ENCODE peak calls at places on chromosomes 4 and X, in four cellular contexts. H is MM.1S, R is lung, F is tibial artery. K is an unnamed sample.
A peak's percentile ranks its signal among the peaks of the same experiment; 100 is the strongest.

GRCh38 chrX:56786889-56787733 is 58.1 kb downstream of the NBDY start:
- DNase-seq in H (no peak), R (no peak), F (no peak), K (no peak)

GRCh38 chr4:183905081-183905592 is at the start of gene STOX2:
- DNase-seq in H (no peak), R (peak; percentile 67), F (peak; percentile 84), K (no peak)

GRCh38 chr4:151862766-151863165 is 102.0 kb upstream of the GATB start:
- DNase-seq in H (no peak), R (no peak), F (no peak), K (no peak)

GRCh38 chr4:116480486-116480990 is 604.8 kb downstream of the TRAM1L1 start:
- DNase-seq in H (no peak), R (no peak), F (no peak), K (no peak)

GRCh38 chr4:54784188-54784671 is 126.5 kb downstream of the KIT start:
- DNase-seq in H (no peak), R (peak; percentile 51), F (peak; percentile 96), K (peak; percentile 43)

GRCh38 chr4:41865981-41866798 is 69.0 kb upstream of the TMEM33 start:
- DNase-seq in H (no peak), R (no peak), F (no peak), K (no peak)

GRCh38 chr4:153008578-153009199 is 72.6 kb downstream of the FHDC1 start:
- DNase-seq in H (no peak), R (no peak), F (no peak), K (no peak)

GRCh38 chrX:154472685-154473632 is 6.1 kb downstream of the LAGE3 start:
- DNase-seq in H (no peak), R (no peak), F (no peak), K (no peak)

GRCh38 chr4:98046665-98047064 is 96.6 kb downstream of the STPG2 start:
- DNase-seq in H (no peak), R (no peak), F (no peak), K (no peak)

GRCh38 chr4:14335872-14336271 is 666.4 kb upstream of the CPEB2 start:
- DNase-seq in H (no peak), R (no peak), F (no peak), K (no peak)

GRCh38 chr4:168509786-168510185 is 12.9 kb downstream of the PALLD start:
- DNase-seq in H (no peak), R (no peak), F (no peak), K (peak; percentile 69)

GRCh38 chr4:6332042-6332668 is 62.5 kb downstream of the WFS1 start:
- DNase-seq in H (peak; percentile 35), R (no peak), F (no peak), K (no peak)

GRCh38 chrX:28910501-28910900 is 323.3 kb downstream of the IL1RAPL1 start:
- DNase-seq in H (no peak), R (no peak), F (no peak), K (no peak)

GRCh38 chr4:5203309-5203708 is 152.0 kb downstream of the STK32B start:
- DNase-seq in H (no peak), R (no peak), F (no peak), K (no peak)

GRCh38 chr4:153438916-153439756 is 27.0 kb upstream of the TMEM131L start:
- DNase-seq in H (peak; percentile 87), R (no peak), F (no peak), K (no peak)

GRCh38 chr4:1026115-1026514 is 14.7 kb downstream of the FGFRL1 start:
- DNase-seq in H (no peak), R (no peak), F (no peak), K (no peak)

GRCh38 chr4:16270654-16271328 is 44.5 kb upstream of the TAPT1 start:
- DNase-seq in H (no peak), R (no peak), F (no peak), K (no peak)

GRCh38 chr4:169114341-169114974 is 104.4 kb upstream of the CBR4 start:
- DNase-seq in H (no peak), R (no peak), F (no peak), K (no peak)

GRCh38 chrX:109077788-109078187 is 341.4 kb upstream of the IRS4 start:
- DNase-seq in H (no peak), R (no peak), F (no peak), K (no peak)

GRCh38 chr4:107408968-107409367 is 311.1 kb downstream of the PAPSS1 start:
- DNase-seq in H (no peak), R (no peak), F (no peak), K (no peak)

GRCh38 chr4:64713256-64713840 is 304.1 kb upstream of the TECRL start:
- DNase-seq in H (peak; percentile 40), R (no peak), F (no peak), K (no peak)

GRCh38 chr4:141900841-141901240 is 264.5 kb downstream of the IL15 start:
- DNase-seq in H (peak; percentile 32), R (no peak), F (no peak), K (no peak)

GRCh38 chrX:20224814-20225487 is 41.8 kb downstream of the RPS6KA3 start:
- DNase-seq in H (no peak), R (no peak), F (no peak), K (no peak)

GRCh38 chrX:69618803-69619202 is 2.9 kb downstream of the EDA start:
- DNase-seq in H (peak; percentile 64), R (no peak), F (no peak), K (no peak)

GRCh38 chr4:2595436-2595835 is 59.0 kb downstream of the FAM193A start:
- DNase-seq in H (no peak), R (no peak), F (no peak), K (peak; percentile 37)

GRCh38 chrX:39814391-39814790 is 283.4 kb downstream of the BCOR start:
- DNase-seq in H (peak; percentile 22), R (no peak), F (no peak), K (no peak)

GRCh38 chrX:53895270-53895669 is 149.0 kb downstream of the PHF8 start:
- DNase-seq in H (no peak), R (no peak), F (no peak), K (no peak)

GRCh38 chr4:36303430-36304137 is 22.2 kb downstream of the DTHD1 start:
- DNase-seq in H (no peak), R (no peak), F (no peak), K (no peak)

GRCh38 chr4:140020457-140021361 is 133.3 kb downstream of the MAML3 start:
- DNase-seq in H (no peak), R (no peak), F (no peak), K (no peak)

GRCh38 chr4:63348735-63349673 is 1060.2 kb downstream of the TECRL start:
- DNase-seq in H (no peak), R (no peak), F (no peak), K (no peak)

GRCh38 chrX:3094261-3094660 is 53.0 kb downstream of the ARSF start:
- DNase-seq in H (no peak), R (no peak), F (no peak), K (no peak)

GRCh38 chr4:39636786-39637185 is 1.9 kb downstream of the SMIM14 start:
- DNase-seq in H (peak; percentile 53), R (no peak), F (no peak), K (no peak)

DNA sequence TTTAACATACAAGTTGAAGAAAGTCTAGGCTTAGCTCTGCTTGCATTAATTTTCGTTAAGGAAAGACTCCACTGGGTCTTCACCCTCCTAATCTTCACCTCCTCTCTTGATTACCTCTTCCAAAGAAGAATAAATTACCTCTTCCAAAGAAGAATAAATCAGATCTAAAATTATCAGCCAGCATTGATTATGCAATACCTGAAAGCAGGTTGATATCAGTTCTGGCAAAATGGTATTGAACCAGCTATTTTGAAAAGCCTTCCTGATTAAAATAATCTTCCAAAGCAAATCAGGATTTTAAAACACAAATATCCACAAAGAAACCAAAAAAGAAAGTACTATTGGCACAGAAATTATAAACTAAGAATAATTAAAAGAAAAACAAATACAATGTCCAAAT is 36.9 kb downstream of the CDKL2 start:
- DNase-seq in H (no peak), R (no peak), F (no peak), K (no peak)
- H3K4me3 ChIP-seq in H (no peak overlapping the region), R (no peak overlapping the region), F (no peak overlapping the region), K (no peak overlapping the region)

GRCh38 chr4:150080875-150081274 is 2.6 kb downstream of the DCLK2 start:
- DNase-seq in H (no peak), R (no peak), F (no peak), K (no peak)
- H3K27me3 ChIP-seq in H (no peaks in the 10 kb centered on the region), R (no peaks in the 10 kb centered on the region), F (no peaks in the 10 kb centered on the region), K (no peaks in the 10 kb centered on the region)

GRCh38 chr4:82275431-82276423 is 98.1 kb downstream of the HNRNPD start:
- DNase-seq in H (no peak), R (no peak), F (no peak), K (no peak)
- TF ChIP-seq CTCF in H (peak; percentile 28), R (no peak), F (no peak), K (no peak)

GRCh38 chrX:100677616-100678181 is 33.7 kb downstream of the SRPX2 start:
- DNase-seq in H (no peak), R (no peak), F (no peak), K (no peak)

GRCh38 chrX:100682939-100683338 is 38.9 kb downstream of the SRPX2 start:
- DNase-seq in H (no peak), R (no peak), F (no peak), K (no peak)

GRCh38 chrX:100681581-100681980 is 37.6 kb downstream of the SRPX2 start:
- DNase-seq in H (no peak), R (no peak), F (no peak), K (no peak)

GRCh38 chrX:100685284-100685996 is 41.4 kb downstream of the SRPX2 start:
- DNase-seq in H (peak; percentile 83), R (peak; percentile 70), F (no peak), K (peak; percentile 37)

DNA sequence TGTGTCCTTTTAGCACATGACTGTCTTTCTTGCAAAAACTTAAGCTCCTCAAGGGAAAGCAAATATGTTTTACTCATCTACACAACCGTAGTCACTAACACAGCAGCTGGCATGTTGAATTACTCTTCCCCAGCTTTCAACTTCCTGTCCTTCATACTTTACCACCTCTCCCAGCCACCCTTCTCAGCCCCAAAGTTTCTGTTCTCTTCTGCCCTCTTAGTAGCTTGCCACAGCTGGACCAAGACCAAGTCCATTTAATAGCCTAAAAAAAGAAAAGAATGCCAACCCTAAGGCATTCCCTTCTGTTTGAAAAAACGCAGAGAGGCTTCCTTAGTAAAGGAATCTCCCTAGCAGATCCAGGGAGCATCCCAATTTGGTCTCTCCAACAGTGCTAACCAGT is 36.8 kb downstream of the SRPX2 start:
- DNase-seq in H (no peak), R (no peak), F (no peak), K (no peak)
- H3K4me3 ChIP-seq in H (no peak overlapping the region), R (no peak overlapping the region), F (no peak overlapping the region), K (no peak overlapping the region)

K was measured in AG04450.